ENCODE peak calls at places on chromosomes 2 and 18, in nine cellular contexts. R is Peyer's patch, G is heart left ventricle, Z is mucosa of descending colon, I is epithelial cell of proximal tubule, D is stomach, V is choroid plexus epithelial cell, F is cardiac muscle cell, J is K562. U is an unnamed sample.

GRCh38 chr2:67215214-67215613 is 181.9 kb upstream of the ETAA1 start:
- DNase-seq in R (peak), G (peak), Z (peak), I (peak), D (peak), V (peak), F (peak), J (peak), U (peak)

GRCh38 chr2:69645026-69645425 is 1.5 kb upstream of the AAK1 start:
- DNase-seq in R (no peak), G (no peak), Z (no peak), I (no peak), D (no peak), V (no peak), F (no peak), J (peak), U (no peak)

GRCh38 chr18:51107082-51107481 is 77.1 kb downstream of the SMAD4 start:
- DNase-seq in R (no peak), G (no peak), Z (no peak), I (no peak), D (no peak), V (no peak), F (no peak), J (no peak), U (no peak)

GRCh38 chr2:118973542-118973951 is 31.6 kb downstream of the MARCO start:
- DNase-seq in R (no peak), G (no peak), Z (no peak), I (peak), D (no peak), V (no peak), F (peak), J (no peak), U (no peak)

GRCh38 chr2:176683565-176684210 is 414.4 kb downstream of the MTX2 start:
- DNase-seq in R (no peak), G (no peak), Z (no peak), I (no peak), D (no peak), V (no peak), F (no peak), J (no peak), U (no peak)

GRCh38 chr2:25341031-25341727 is 546 bp downstream of the DNMT3A start:
- DNase-seq in R (no peak), G (no peak), Z (no peak), I (no peak), D (peak), V (no peak), F (peak), J (peak), U (no peak)

GRCh38 chr18:44839239-44839666 is 158.6 kb downstream of the SETBP1 start:
- DNase-seq in R (peak), G (peak), Z (peak), I (no peak), D (peak), V (peak), F (peak), J (peak), U (no peak)

GRCh38 chr2:106975641-106976040 is 89.7 kb upstream of the ST6GAL2 start:
- DNase-seq in R (no peak), G (no peak), Z (no peak), I (no peak), D (no peak), V (no peak), F (no peak), J (no peak), U (no peak)

GRCh38 chr2:56448403-56448998 is 264.7 kb downstream of the CCDC85A start:
- DNase-seq in R (peak), G (no peak), Z (no peak), I (peak), D (no peak), V (no peak), F (no peak), J (no peak), U (no peak)

GRCh38 chr2:126748188-126748760 is 92.3 kb downstream of the GYPC start:
- DNase-seq in R (no peak), G (no peak), Z (no peak), I (no peak), D (no peak), V (no peak), F (no peak), J (no peak), U (no peak)

GRCh38 chr2:2134037-2134436 is 197.0 kb downstream of the MYT1L start:
- DNase-seq in R (no peak), G (no peak), Z (no peak), I (no peak), D (no peak), V (peak), F (no peak), J (no peak), U (no peak)

GRCh38 chr2:26245231-26245732 is 543 bp downstream of the HADHB start:
- DNase-seq in R (peak), G (no peak), Z (peak), I (no peak), D (peak), V (peak), F (no peak), J (peak), U (no peak)

GRCh38 chr18:58355243-58355642 is 273.6 kb downstream of the ALPK2 start:
- DNase-seq in R (no peak), G (no peak), Z (no peak), I (no peak), D (no peak), V (no peak), F (no peak), J (no peak), U (no peak)

GRCh38 chr18:63128242-63128967 is 191.2 kb downstream of the BCL2 start:
- DNase-seq in R (no peak), G (no peak), Z (no peak), I (no peak), D (no peak), V (no peak), F (no peak), J (no peak), U (no peak)

GRCh38 chr2:127125821-127126220 is 18.9 kb upstream of the BIN1 start:
- DNase-seq in R (no peak), G (no peak), Z (no peak), I (no peak), D (no peak), V (no peak), F (no peak), J (no peak), U (no peak)

GRCh38 chr2:218644721-218645120 is 14.7 kb downstream of the ZNF142 start:
- DNase-seq in R (no peak), G (no peak), Z (no peak), I (no peak), D (no peak), V (no peak), F (no peak), J (no peak), U (no peak)
- TF ChIP-seq CTCF in R (no peak), G (no peak), Z (no peak), I (peak), D (no peak), V (peak), F (no peak), J (no peak), U (no peak)

GRCh38 chr18:31651369-31651768 is 33.0 kb downstream of the B4GALT6 start:
- DNase-seq in R (no peak), G (no peak), Z (no peak), I (no peak), D (no peak), V (no peak), F (no peak), J (no peak), U (no peak)

GRCh38 chr18:31648458-31648857 is 35.9 kb downstream of the B4GALT6 start:
- DNase-seq in R (no peak), G (no peak), Z (no peak), I (no peak), D (no peak), V (no peak), F (no peak), J (no peak), U (no peak)

GRCh38 chr18:31649449-31649848 is 34.9 kb downstream of the B4GALT6 start:
- DNase-seq in R (no peak), G (no peak), Z (no peak), I (no peak), D (no peak), V (no peak), F (no peak), J (no peak), U (no peak)

GRCh38 chr18:31648966-31649429 is 35.4 kb downstream of the B4GALT6 start:
- DNase-seq in R (peak), G (no peak), Z (no peak), I (peak), D (no peak), V (peak), F (peak), J (no peak), U (no peak)

GRCh38 chr18:31649894-31650719 is 34.3 kb downstream of the B4GALT6 start:
- DNase-seq in R (no peak), G (no peak), Z (no peak), I (no peak), D (no peak), V (no peak), F (no peak), J (no peak), U (no peak)
- H3K4me3 ChIP-seq in R (no peak), G (no peak), Z (no peak), I (no peak), D (no peak), V (no peak), F (no peak), J (no peak), U (no peak)

DNA sequence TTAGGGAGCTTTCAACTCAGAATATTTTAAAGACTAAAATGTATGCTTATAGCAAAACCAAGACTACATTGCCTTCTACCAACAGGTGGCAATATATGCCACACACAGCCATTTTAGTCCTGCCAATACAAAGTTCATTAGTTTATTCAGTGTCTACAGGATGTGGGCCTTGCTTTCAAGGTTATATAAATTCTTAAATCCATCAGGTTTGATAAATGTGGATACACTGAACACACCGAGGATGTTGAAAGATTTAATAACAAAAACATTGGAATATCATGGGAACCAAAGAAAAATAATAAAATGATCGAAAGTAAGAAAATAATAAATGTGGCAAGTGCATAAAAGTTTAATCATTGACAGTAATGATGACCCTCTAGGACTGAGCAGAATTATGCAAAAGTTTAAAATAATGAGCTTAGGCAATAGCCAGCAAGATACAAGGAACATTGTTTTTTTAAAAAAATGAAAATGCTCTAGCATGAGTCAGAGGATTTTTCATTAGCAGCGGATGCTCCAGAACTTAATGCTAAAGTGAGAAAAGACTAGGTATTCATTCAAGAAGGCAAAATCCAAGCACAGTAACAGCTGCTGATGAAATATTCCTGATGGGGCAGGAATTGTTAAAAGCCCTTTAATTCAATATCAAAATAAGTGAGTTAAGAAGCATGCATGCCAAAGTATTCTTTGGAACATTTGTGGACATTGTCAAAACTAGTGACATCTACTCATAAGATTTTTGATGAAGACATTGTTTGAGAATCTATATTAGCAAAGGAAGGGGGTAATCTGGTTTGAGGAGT is 14.2 kb downstream of the SCN9A start:
- DNase-seq in R (no peak), G (no peak), Z (no peak), I (no peak), D (no peak), V (peak), F (peak), J (no peak), U (no peak)
- TF ChIP-seq CTCF in R (peak), G (peak), Z (no peak), I (peak), D (peak), V (peak), F (peak), J (peak), U (peak)

GRCh38 chr2:74036450-74037175 is 51.9 kb downstream of the TET3 start:
- DNase-seq in R (no peak), G (no peak), Z (no peak), I (no peak), D (no peak), V (no peak), F (no peak), J (peak), U (no peak)
- H3K4me3 ChIP-seq in R (no peak), G (peak), Z (no peak), I (no peak), D (no peak), V (no peak), F (no peak), J (no peak), U (no peak)

GRCh38 chr2:184611221-184612085 is 13.1 kb downstream of the ZNF804A start:
- DNase-seq in R (no peak), G (no peak), Z (no peak), I (no peak), D (no peak), V (peak), F (peak), J (peak), U (no peak)
- TF ChIP-seq CTCF in R (peak), G (peak), Z (no peak), I (peak), D (peak), V (peak), F (peak), J (no peak), U (peak)